ENCODE peak calls at places on chromosomes 16 and 17, in six cellular contexts. B is adipocyte; O is stimulated activated CD4-positive, alpha-beta T cell treated with anti-CD3 and anti-CD28 coated beads, Interleukin-15, amount 100 ng/mL, for 48 hours; T is GM19239; X is colonic mucosa; H is heart right ventricle. S is an unnamed sample.

GRCh38 chr17:55731586-55732250 is 9.1 kb upstream of the TMEM100 start:
- DNase-seq in X (peak; percentile 36), H (peak; percentile 78), B (peak; percentile 42), T (no peak), O (no peak), S (no peak)

GRCh38 chr16:65655802-65656201 is 533.9 kb upstream of the CDH11 start:
- DNase-seq in T (no peak), H (no peak), B (no peak), O (no peak), X (no peak), S (no peak)

GRCh38 chr17:9098242-9098641 is 76.9 kb downstream of the NTN1 start:
- DNase-seq in H (no peak), B (no peak), O (no peak), T (no peak), X (no peak), S (no peak)

GRCh38 chr16:736936-737481 is 3.8 kb downstream of the CIAO3 start:
- DNase-seq in B (no peak), T (no peak), H (no peak), X (no peak), O (no peak), S (no peak)

GRCh38 chr17:12973496-12974318 is 44.1 kb downstream of the ELAC2 start:
- DNase-seq in X (no peak), H (no peak), T (no peak), O (no peak), B (no peak), S (peak; percentile 49)

GRCh38 chr16:67326472-67327309 is at the start of the genes KCTD19 and LRRC36:
- DNase-seq in X (peak; percentile 77), H (peak; percentile 39), T (peak; percentile 50), B (peak; percentile 23), O (peak; percentile 41), S (peak; percentile 85)

GRCh38 chr17:49218941-49219913 is 8.7 kb downstream of the ABI3 start:
- DNase-seq in T (no peak), X (no peak), H (no peak), O (no peak), B (no peak), S (peak; percentile 71)

GRCh38 chr16:3949287-3949686 is 68.8 kb upstream of the CREBBP start:
- DNase-seq in T (no peak), B (no peak), O (no peak), X (no peak), H (peak; percentile 71), S (no peak)

GRCh38 chr17:67718325-67718941 is 697 bp downstream of the NOL11 start:
- DNase-seq in X (peak; percentile 34), T (no peak), H (no peak), O (peak; percentile 22), B (peak; percentile 19), S (peak; percentile 51)

GRCh38 chr16:245105-245504 is 10.5 kb downstream of the FAM234A start:
- DNase-seq in X (no peak), O (no peak), T (no peak), B (no peak), H (no peak), S (no peak)

GRCh38 chr17:48139948-48140347 is 32.4 kb downstream of the SNX11 start:
- DNase-seq in H (no peak), X (no peak), T (no peak), O (no peak), B (no peak), S (no peak)

GRCh38 chr17:63917646-63918045 is 993 bp downstream of the GH1 start:
- DNase-seq in H (no peak), B (no peak), T (no peak), O (no peak), X (no peak), S (no peak)

GRCh38 chr16:46828943-46829342 is 2.0 kb downstream of the C16orf87 start:
- DNase-seq in T (no peak), H (no peak), O (no peak), B (no peak), X (no peak), S (no peak)

GRCh38 chr17:72455562-72455961 is 334.7 kb downstream of the SOX9 start:
- DNase-seq in B (no peak), H (no peak), X (no peak), T (no peak), O (no peak), S (no peak)

GRCh38 chr16:3148256-3149192 is 13.7 kb downstream of the ZNF213 start:
- DNase-seq in O (no peak), H (no peak), X (no peak), T (no peak), B (no peak), S (no peak)

GRCh38 chr16:12462690-12463646 is 340.7 kb downstream of the CPPED1 start:
- DNase-seq in H (no peak), O (no peak), B (peak; percentile 27), T (no peak), X (no peak), S (no peak)

GRCh38 chr17:18916816-18917496 is 35.0 kb upstream of the SLC5A10 start:
- DNase-seq in B (peak; percentile 12), X (no peak), O (no peak), T (no peak), H (no peak), S (no peak)